ENCODE peak calls at places on chromosomes 3 and 15, in four cellular contexts. Q, T, P and F are unnamed samples.

GRCh38 chr15:66128116-66128715 is 125.3 kb downstream of the MEGF11 start:
- DNase-seq in P (no peak), T (no peak), Q (no peak), F (no peak)

GRCh38 chr3:184351511-184352148 is 9.8 kb downstream of the CLCN2 start:
- DNase-seq in T (no peak), P (no peak), Q (no peak), F (peak)

GRCh38 chr3:145857956-145858355 is 303.0 kb downstream of the PLOD2 start:
- DNase-seq in T (no peak), P (no peak), Q (no peak), F (no peak)

GRCh38 chr3:79086514-79086913 is 681.3 kb downstream of the ROBO1 start:
- DNase-seq in P (peak), T (peak), Q (no peak), F (no peak)

GRCh38 chr3:195921334-195921771 is 13.0 kb upstream of the TNK2 start:
- DNase-seq in T (no peak), Q (peak), P (no peak), F (no peak)

GRCh38 chr3:183486472-183486871 is 58.1 kb upstream of the MCF2L2 start:
- DNase-seq in T (no peak), Q (no peak), P (no peak), F (no peak)

GRCh38 chr15:89556413-89557262 is 18.6 kb upstream of the TICRR start:
- DNase-seq in T (peak), Q (no peak), P (peak), F (no peak)

GRCh38 chr15:82186748-82187415 is 75.7 kb downstream of the EFL1 start:
- DNase-seq in T (no peak), P (no peak), Q (no peak), F (no peak)

GRCh38 chr15:73631915-73632669 is 1.1 kb downstream of the NPTN start:
- DNase-seq in P (peak), T (no peak), Q (no peak), F (no peak)

GRCh38 chr3:10279384-10280176 is 13.2 kb downstream of the GHRL start:
- DNase-seq in T (no peak), P (no peak), Q (no peak), F (no peak)

GRCh38 chr15:23497710-23498111 is 50.7 kb upstream of the GOLGA6L2 start:
- DNase-seq in P (peak), Q (no peak), T (no peak), F (no peak)

GRCh38 chr3:99925584-99925983 is 107.9 kb downstream of the CMSS1 start:
- DNase-seq in P (no peak), T (no peak), Q (peak), F (peak)

GRCh38 chr3:30996467-30996866 is 102.0 kb upstream of the GADL1 start:
- DNase-seq in T (no peak), Q (no peak), P (no peak), F (no peak)

GRCh38 chr3:141796436-141797166 is 33.4 kb downstream of the GRK7 start:
- DNase-seq in P (peak), T (peak), Q (no peak), F (no peak)

GRCh38 chr3:30124435-30125390 is 481.7 kb upstream of the TGFBR2 start:
- DNase-seq in Q (no peak), T (no peak), P (no peak), F (peak)

GRCh38 chr3:182392182-182392917 is 401.0 kb upstream of the ATP11B start:
- DNase-seq in P (no peak), T (no peak), Q (no peak), F (no peak)

GRCh38 chr15:75347222-75348033 is 589 bp downstream of the NEIL1 start:
- DNase-seq in Q (peak), T (peak), P (peak), F (peak)

GRCh38 chr3:39272191-39272590 is 7.6 kb downstream of the CX3CR1 start:
- DNase-seq in P (no peak), T (no peak), Q (no peak), F (no peak)

GRCh38 chr3:183541738-183542137 is 13.8 kb downstream of the KLHL6 start:
- DNase-seq in P (no peak), T (no peak), Q (no peak), F (no peak)

GRCh38 chr3:136708339-136708985 is 43.7 kb downstream of the STAG1 start:
- DNase-seq in T (no peak), P (no peak), Q (no peak), F (no peak)

GRCh38 chr3:122466701-122467240 is 48.0 kb downstream of the KPNA1 start:
- DNase-seq in T (no peak), Q (no peak), P (no peak), F (no peak)

GRCh38 chr3:170811515-170811914 is 58.5 kb downstream of the RPL22L1 start:
- DNase-seq in T (no peak), Q (no peak), P (no peak), F (no peak)